ENCODE peak calls at places on chromosomes 16 and 17, in eight cellular contexts. O, U, K, Y, W, C, R and A are unnamed samples.

GRCh38 chr17:49971848-49972485 is 3.0 kb downstream of the DLX4 start:
- DNase-seq in O (no peak), U (no peak), K (no peak), Y (no peak), W (no peak), C (no peak), R (no peak), A (no peak)

GRCh38 chr17:80889897-80890550 is 101.6 kb upstream of the CHMP6 start:
- DNase-seq in O (no peak), U (no peak), K (no peak), Y (no peak), W (no peak), C (no peak), R (no peak), A (no peak)

GRCh38 chr16:66406534-66407368 is 20.3 kb upstream of the BEAN1 start:
- DNase-seq in O (peak; percentile 91), U (peak; percentile 49), K (no peak), Y (peak; percentile 82), W (peak; percentile 80), C (peak; percentile 94), R (peak; percentile 78), A (peak; percentile 65)

GRCh38 chr17:14359251-14359939 is 58.5 kb downstream of the HS3ST3B1 start:
- DNase-seq in O (no peak), U (no peak), K (peak; percentile 26), Y (no peak), W (no peak), C (no peak), R (no peak), A (no peak)

GRCh38 chr16:72216767-72217166 is 44.8 kb upstream of the PMFBP1 start:
- DNase-seq in O (no peak), U (no peak), K (no peak), Y (no peak), W (no peak), C (no peak), R (no peak), A (no peak)

GRCh38 chr16:30760577-30761426 is 1.1 kb downstream of the CFAP119 start:
- DNase-seq in O (no peak), U (no peak), K (no peak), Y (no peak), W (no peak), C (no peak), R (no peak), A (no peak)

GRCh38 chr17:80272366-80272765 is 11.7 kb downstream of the RNF213 start:
- DNase-seq in O (no peak), U (no peak), K (no peak), Y (no peak), W (no peak), C (no peak), R (no peak), A (no peak)

GRCh38 chr16:48291303-48291702 is 44.0 kb upstream of the ABCC11 start:
- DNase-seq in O (no peak), U (peak; percentile 39), K (no peak), Y (no peak), W (no peak), C (no peak), R (no peak), A (no peak)

GRCh38 chr16:17032332-17032731 is 438.4 kb downstream of the XYLT1 start:
- DNase-seq in O (no peak), U (no peak), K (no peak), Y (no peak), W (no peak), C (no peak), R (no peak), A (no peak)

GRCh38 chr16:67477960-67478554 is 2.9 kb downstream of the ATP6V0D1 start:
- DNase-seq in O (no peak), U (no peak), K (no peak), Y (no peak), W (no peak), C (no peak), R (no peak), A (no peak)

GRCh38 chr16:85430523-85431381 is 182.4 kb upstream of the GSE1 start:
- DNase-seq in O (no peak), U (no peak), K (no peak), Y (no peak), W (no peak), C (no peak), R (no peak), A (no peak)

GRCh38 chr17:10557422-10557821 is 8.0 kb upstream of the MYH2 start:
- DNase-seq in O (no peak), U (no peak), K (no peak), Y (no peak), W (no peak), C (no peak), R (no peak), A (no peak)

GRCh38 chr16:49563666-49564065 is 190.1 kb downstream of the C16orf78 start:
- DNase-seq in O (no peak), U (peak; percentile 1), K (no peak), Y (no peak), W (no peak), C (no peak), R (no peak), A (no peak)

GRCh38 chr16:80968386-80969113 is 38.1 kb downstream of the CMC2 start:
- DNase-seq in O (no peak), U (peak; percentile 68), K (no peak), Y (no peak), W (no peak), C (no peak), R (no peak), A (no peak)

GRCh38 chr17:51119415-51120356 is 982 bp downstream of the SPAG9 start:
- DNase-seq in O (peak; percentile 55), U (peak; percentile 46), K (no peak), Y (peak; percentile 46), W (peak; percentile 26), C (peak; percentile 32), R (peak; percentile 44), A (peak; percentile 77)

GRCh38 chr16:28090646-28091377 is 27.3 kb upstream of the GSG1L start:
- DNase-seq in O (peak; percentile 57), U (peak; percentile 72), K (no peak), Y (no peak), W (no peak), C (no peak), R (no peak), A (peak; percentile 12)

DNA sequence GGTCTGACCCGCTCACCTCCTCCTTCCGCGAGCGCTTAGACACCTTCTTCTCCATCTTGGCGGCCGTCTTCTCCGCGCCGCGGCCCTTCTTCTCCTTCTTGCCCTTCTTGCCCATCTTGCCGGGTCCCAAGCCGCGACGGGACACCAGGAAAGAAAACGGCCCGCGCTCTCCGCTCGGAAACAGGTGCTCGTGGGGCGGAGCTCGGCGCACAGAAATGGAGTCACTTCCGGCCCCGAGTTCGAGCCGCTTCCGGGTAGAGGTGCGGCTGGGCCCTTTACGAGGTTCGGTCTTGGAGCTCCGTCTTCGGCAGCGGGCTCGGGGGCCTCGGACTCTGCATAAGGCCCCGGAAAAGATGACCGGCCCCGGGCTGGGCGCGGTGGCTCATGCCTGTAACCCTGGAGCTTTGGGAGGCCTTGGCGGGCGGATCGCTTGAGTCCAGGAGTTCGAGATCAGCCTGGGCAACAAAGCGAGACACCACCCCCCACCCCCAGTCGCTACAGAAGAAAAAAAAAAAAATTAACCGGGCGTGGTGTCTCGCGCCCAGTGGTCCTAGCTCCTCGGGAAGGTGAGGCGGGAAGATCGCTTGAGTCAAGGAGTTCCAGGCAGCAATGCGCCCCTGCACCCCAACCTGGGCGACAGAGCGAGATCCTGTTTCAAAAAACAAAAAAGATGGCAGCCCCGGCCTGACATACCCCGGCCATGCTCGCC is at the start of gene KLHDC4:
- DNase-seq in O (peak; percentile 87), U (peak; percentile 82), K (peak; percentile 38), Y (peak; percentile 89), W (peak; percentile 89), C (peak; percentile 89), R (peak; percentile 85), A (peak; percentile 92)
- TF ChIP-seq POLR2A in O (peak; percentile 72), U (peak; percentile 82), K (peak; percentile 95), Y (peak; percentile 35), W (peak; percentile 52), C (peak; percentile 30), R (peak; percentile 24), A (peak; percentile 88)

DNA sequence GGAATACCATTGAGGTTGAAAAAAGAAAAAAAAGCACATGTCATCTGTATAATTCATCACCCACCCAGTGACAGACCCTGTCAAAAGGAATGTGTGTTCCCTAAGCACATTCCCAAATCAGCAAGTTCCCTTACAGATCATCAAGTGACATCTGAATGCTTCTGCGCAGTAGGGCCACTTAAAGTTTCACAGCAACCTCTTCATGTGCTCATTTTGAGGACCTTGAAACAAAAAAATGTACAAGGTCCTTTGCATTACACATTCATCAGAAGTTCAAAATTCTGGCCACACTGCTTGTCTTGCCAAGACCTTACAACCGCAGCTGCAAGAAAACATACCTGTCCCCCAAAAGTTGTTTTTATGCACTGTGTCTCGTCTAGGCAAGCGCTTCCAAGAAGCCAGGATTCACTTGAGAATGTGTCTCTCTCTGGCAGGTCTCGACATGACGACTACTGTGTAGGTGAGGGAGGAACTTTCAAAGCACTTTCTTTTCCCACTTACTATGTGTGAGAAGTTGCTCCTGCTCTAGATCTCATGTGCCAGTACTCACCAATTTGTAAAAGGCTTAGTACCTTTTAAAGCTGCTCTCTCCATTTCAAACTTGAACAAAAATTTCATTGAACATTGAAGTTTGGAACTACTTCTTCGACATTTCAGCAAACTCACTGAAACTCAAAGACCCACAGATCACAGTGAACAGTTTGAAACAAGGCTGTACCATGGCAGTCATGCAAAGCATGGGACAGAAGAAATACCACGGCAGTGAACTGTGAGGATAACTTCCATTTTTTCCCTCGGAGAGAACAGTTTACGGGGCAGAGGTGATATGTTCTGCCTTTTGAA is 4.3 kb upstream of the POLG2 start:
- DNase-seq in O (no peak), U (no peak), K (no peak), Y (no peak), W (no peak), C (no peak), R (no peak), A (no peak)
- TF ChIP-seq POLR2A in O (no peak), U (no peak), K (peak; percentile 60), Y (no peak), W (no peak), C (no peak), R (no peak), A (no peak)

DNA sequence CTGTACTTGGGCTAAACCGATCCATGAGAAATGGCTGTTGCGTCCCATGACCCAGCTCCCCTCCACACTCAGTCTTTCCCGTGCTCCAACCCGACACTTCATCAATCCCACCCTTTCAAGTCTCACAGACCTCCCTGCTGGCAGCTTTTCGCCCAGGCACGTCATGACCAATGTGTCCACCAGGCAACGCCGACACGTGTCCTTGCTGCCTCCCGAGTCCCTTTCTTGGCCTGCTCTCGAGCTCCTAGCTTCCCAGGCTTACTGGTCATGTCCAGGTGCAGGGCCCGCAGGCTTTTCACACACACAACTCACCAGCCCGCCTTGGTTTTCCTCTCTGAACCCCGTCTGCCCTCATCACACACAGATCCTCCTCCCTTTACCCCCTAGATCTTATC is 12.2 kb downstream of the MNT start:
- DNase-seq in O (no peak), U (no peak), K (no peak), Y (no peak), W (no peak), C (no peak), R (no peak), A (peak; percentile 40)
- TF ChIP-seq POLR2A in O (no peak), U (no peak), K (no peak), Y (no peak), W (no peak), C (no peak), R (no peak), A (no peak)

DNA sequence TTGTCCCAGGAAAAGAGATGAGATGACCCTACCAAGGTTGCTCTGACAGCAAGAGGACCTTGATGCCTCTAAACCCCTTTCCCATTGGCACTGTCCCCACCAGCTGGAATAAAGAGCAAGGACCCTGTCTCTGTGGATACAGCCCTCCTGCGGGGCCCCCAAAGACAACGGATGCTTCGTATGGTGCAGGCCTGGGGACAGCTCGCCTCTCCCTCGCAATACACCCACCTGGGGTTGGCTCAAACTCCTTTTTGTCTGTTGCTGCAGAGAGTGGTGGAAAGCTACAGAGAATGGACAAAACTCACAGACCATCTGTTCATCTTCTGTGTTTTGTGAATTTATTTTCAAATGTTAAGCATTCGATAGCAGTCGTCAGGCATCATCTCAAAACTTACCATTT is 27.6 kb upstream of the CACNG3 start:
- DNase-seq in O (no peak), U (no peak), K (no peak), Y (no peak), W (no peak), C (no peak), R (no peak), A (no peak)
- TF ChIP-seq POLR2A in O (no peak), U (no peak), K (no peak), Y (no peak), W (no peak), C (no peak), R (no peak), A (no peak)